ENCODE peak calls at places on chromosome 13, in ten cellular contexts. G, J, I, Q, K, L, B, D, A and O are unnamed samples.

GRCh38 chr13:77176350-77176749 is 149.4 kb upstream of the FBXL3 start:
- DNase-seq in K (no peak), G (no peak), L (peak), I (no peak), B (no peak), D (peak), A (no peak), J (no peak), Q (no peak), O (peak)

GRCh38 chr13:40060318-40061007 is 405.0 kb downstream of the COG6 start:
- DNase-seq in I (peak), L (peak), A (peak), B (peak), G (peak), Q (no peak), K (no peak), D (no peak), J (no peak), O (no peak)

GRCh38 chr13:51158923-51159322 is 47.8 kb upstream of the C13orf42 start:
- DNase-seq in Q (no peak), D (no peak), A (peak), I (no peak), B (no peak), J (no peak), G (peak), L (no peak), K (no peak), O (no peak)

GRCh38 chr13:45975337-45975736 is 77.2 kb downstream of the ZC3H13 start:
- DNase-seq in I (no peak), G (no peak), A (no peak), Q (no peak), J (no peak), B (no peak), L (no peak), K (no peak), D (no peak), O (no peak)

GRCh38 chr13:19984430-19985218 is 26.1 kb downstream of the ZMYM2 start:
- DNase-seq in L (peak), G (peak), D (peak), A (peak), J (no peak), B (no peak), Q (peak), I (no peak), K (no peak), O (peak)

GRCh38 chr13:98370806-98371553 is 193.9 kb upstream of the RNF113B start:
- DNase-seq in A (peak), D (peak), L (no peak), K (no peak), G (peak), I (peak), J (no peak), B (no peak), Q (no peak), O (no peak)

GRCh38 chr13:76552807-76553206 is 333.4 kb downstream of the KCTD12 start:
- DNase-seq in G (no peak), J (no peak), D (no peak), Q (no peak), I (no peak), L (no peak), A (no peak), K (no peak), B (no peak), O (no peak)

GRCh38 chr13:105159794-105160193 is 1375.7 kb downstream of the EFNB2 start:
- DNase-seq in Q (no peak), L (no peak), K (no peak), B (peak), G (no peak), A (no peak), I (no peak), D (no peak), J (no peak), O (no peak)

GRCh38 chr13:101155920-101156319 is 260.4 kb downstream of the NALCN start:
- DNase-seq in D (no peak), A (no peak), L (peak), G (no peak), B (no peak), J (no peak), Q (no peak), I (no peak), K (no peak), O (peak)

GRCh38 chr13:98013241-98013640 is 59.8 kb downstream of the IPO5 start:
- DNase-seq in B (no peak), K (no peak), Q (no peak), G (no peak), L (no peak), A (no peak), J (no peak), D (no peak), I (no peak), O (no peak)

GRCh38 chr13:29756506-29756905 is 93.9 kb downstream of the UBL3 start:
- DNase-seq in G (no peak), B (no peak), I (no peak), D (no peak), A (no peak), J (no peak), K (no peak), Q (no peak), L (no peak), O (no peak)

GRCh38 chr13:113762538-113762937 is 3.5 kb downstream of the TMEM255B start:
- DNase-seq in G (no peak), D (no peak), Q (no peak), J (no peak), I (no peak), L (no peak), B (no peak), A (no peak), K (no peak), O (no peak)

GRCh38 chr13:22114630-22115311 is 443.9 kb downstream of the FGF9 start:
- DNase-seq in G (peak), K (peak), L (no peak), B (no peak), D (no peak), A (no peak), I (no peak), J (peak), Q (peak), O (no peak)